ENCODE peak calls at places on chromosomes 11 and 22, in nine cellular contexts. J is transverse colon, H is SJSA1, Z is stomach, Y is sigmoid colon, S is ovary, D is mammary epithelial cell, V is astrocyte, I is MM.1S. N is an unnamed sample.

GRCh38 chr11:119470316-119471266 is 47.6 kb upstream of the THY1 start:
- DNase-seq in Z (no peak), S (no peak), H (peak), D (peak), Y (no peak), V (peak), J (no peak), I (no peak), N (no peak)

GRCh38 chr11:955154-956049 is 29.7 kb downstream of the AP2A2 start:
- DNase-seq in J (peak), I (no peak), Y (no peak), H (no peak), S (no peak), V (no peak), D (no peak), Z (no peak), N (no peak)

GRCh38 chr11:57515332-57516060 is at the start of gene SLC43A1:
- DNase-seq in Z (peak), S (peak), D (no peak), H (peak), J (peak), I (peak), V (peak), Y (peak), N (no peak)

GRCh38 chr22:26756675-26757293 is 99.4 kb downstream of the MIAT start:
- DNase-seq in H (peak), Z (peak), Y (peak), D (peak), I (peak), J (peak), V (peak), S (peak), N (no peak)

GRCh38 chr11:123507043-123507442 is 77.0 kb downstream of the GRAMD1B start:
- DNase-seq in D (no peak), Y (no peak), I (no peak), J (no peak), H (no peak), Z (no peak), S (no peak), V (peak), N (no peak)

GRCh38 chr22:24106385-24107381 is 74.6 kb upstream of the SUSD2 start:
- DNase-seq in S (no peak), I (peak), J (peak), V (no peak), Y (no peak), Z (no peak), D (no peak), H (no peak), N (no peak)

GRCh38 chr11:10149553-10149952 is 144.5 kb downstream of the SBF2 start:
- DNase-seq in D (no peak), V (no peak), I (no peak), S (no peak), J (no peak), Z (no peak), H (no peak), Y (no peak), N (no peak)

GRCh38 chr22:47837703-47838102 is 1075.3 kb downstream of the TBC1D22A start:
- DNase-seq in I (peak), H (peak), Z (no peak), D (peak), V (no peak), S (no peak), Y (no peak), J (no peak), N (peak)

GRCh38 chr11:44852159-44852707 is 98.5 kb downstream of the TP53I11 start:
- DNase-seq in V (no peak), Z (no peak), D (no peak), Y (no peak), H (no peak), S (no peak), J (no peak), I (no peak), N (no peak)

GRCh38 chr11:131064373-131064991 is 148.2 kb upstream of the SNX19 start:
- DNase-seq in V (peak), D (peak), S (peak), Y (no peak), I (peak), H (peak), Z (peak), J (peak), N (no peak)

GRCh38 chr11:280762-281485 is 2.7 kb downstream of the NLRP6 start:
- DNase-seq in I (no peak), S (peak), J (no peak), H (no peak), V (no peak), Y (peak), Z (no peak), D (peak), N (peak)

GRCh38 chr11:69620663-69621290 is 20.2 kb upstream of the CCND1 start:
- DNase-seq in Z (no peak), Y (no peak), D (no peak), I (no peak), J (no peak), V (no peak), H (no peak), S (no peak), N (no peak)

GRCh38 chr11:92605667-92606066 is 363.8 kb upstream of the MTNR1B start:
- DNase-seq in Y (no peak), S (no peak), J (no peak), V (no peak), H (no peak), Z (no peak), I (no peak), D (no peak), N (no peak)

GRCh38 chr11:2588809-2589537 is 110.8 kb downstream of the KCNQ1OT1 start:
- DNase-seq in V (no peak), Y (no peak), D (no peak), I (no peak), H (no peak), Z (no peak), J (peak), S (peak), N (no peak)

GRCh38 chr11:75481602-75482309 is 44.0 kb downstream of the GDPD5 start:
- DNase-seq in D (no peak), Z (no peak), I (no peak), V (no peak), J (no peak), H (no peak), Y (no peak), S (no peak), N (no peak)

GRCh38 chr22:26479792-26480610 is 3.6 kb downstream of the HPS4 start:
- DNase-seq in J (no peak), I (no peak), D (no peak), S (no peak), H (no peak), Y (no peak), V (no peak), Z (no peak), N (no peak)

GRCh38 chr22:20867179-20868099 is 8.6 kb downstream of the SNAP29 start:
- DNase-seq in S (peak), H (no peak), Y (peak), Z (peak), V (no peak), J (peak), D (no peak), I (peak), N (no peak)

DNA sequence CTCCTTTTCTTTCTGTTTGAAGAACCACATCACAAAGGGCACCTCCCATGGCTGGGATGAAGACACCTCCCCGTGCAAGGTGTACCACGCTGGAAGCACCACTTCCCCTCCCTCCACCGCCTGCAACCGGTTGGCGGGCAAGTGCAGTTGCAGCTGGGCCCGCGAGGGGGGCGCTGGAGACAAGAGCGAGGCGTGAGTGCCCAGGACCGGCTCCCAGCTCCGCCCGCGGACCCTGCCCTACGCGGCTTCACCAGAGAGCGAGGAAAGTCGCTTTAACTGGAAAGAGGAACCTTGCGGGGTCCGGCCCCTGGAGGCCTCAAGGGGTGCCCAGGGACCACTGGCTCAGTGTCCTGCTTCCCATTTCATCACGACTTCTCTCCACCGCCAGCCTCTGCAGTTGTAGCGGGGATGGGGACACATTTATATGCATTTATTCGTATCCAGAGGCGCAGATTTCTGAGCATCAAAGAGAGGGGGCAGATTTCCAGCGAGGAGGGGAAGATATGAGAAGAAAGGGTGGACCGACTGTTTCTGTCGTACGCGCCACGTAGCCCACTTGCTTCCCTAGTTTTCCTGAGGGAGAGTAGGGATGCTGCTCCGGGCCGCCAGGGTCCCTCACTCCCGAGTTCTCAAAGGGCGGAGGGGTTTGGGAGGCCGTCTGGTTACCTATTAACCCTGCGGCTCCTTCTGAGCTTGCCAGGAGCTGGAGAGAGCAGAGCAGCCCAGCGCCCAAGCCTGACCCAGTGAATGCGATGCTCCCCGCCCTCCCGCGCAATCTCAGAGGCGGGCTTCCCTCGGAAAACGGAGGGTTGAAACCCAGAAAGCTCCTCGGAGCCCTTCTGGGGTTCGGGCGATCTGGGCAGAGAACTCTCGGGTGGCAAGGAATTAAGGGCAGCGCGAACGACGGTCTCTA is 3.5 kb downstream of the ESAM start:
- DNase-seq in J (peak), D (peak), I (peak), Z (peak), H (peak), S (peak), Y (peak), V (peak), N (no peak)
- H3K4me3 ChIP-seq in J (peak), D (no peak), I (peak), Z (peak), H (no peak), S (peak), Y (no peak), V (peak), N (peak)

DNA sequence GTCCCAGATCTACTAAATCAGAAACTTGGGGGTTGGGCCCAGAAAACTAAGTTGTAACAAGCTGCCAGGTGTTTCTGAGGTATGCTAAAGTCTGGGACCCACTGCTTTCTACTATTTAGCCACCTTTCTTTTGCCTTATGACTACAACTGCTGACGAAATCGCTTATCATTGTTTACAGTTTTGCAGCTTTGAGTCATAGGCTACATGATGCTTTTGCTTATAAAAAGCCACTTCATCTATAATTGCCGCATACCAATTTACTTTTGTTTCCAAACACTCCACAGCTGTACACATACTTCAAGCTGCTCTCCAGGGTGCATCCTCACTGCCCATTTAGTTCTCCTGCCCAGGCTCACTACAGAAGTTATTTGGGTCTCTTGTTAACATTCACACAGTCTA is 144.7 kb downstream of the ENTHD1 start:
- DNase-seq in I (no peak), D (no peak), S (no peak), J (no peak), Z (no peak), Y (no peak), H (peak), V (peak), N (no peak)
- H3K27ac ChIP-seq in I (no peak), D (no peak), S (no peak), J (no peak), Z (no peak), Y (no peak), H (no peak), V (no peak), N (no peak)

GRCh38 chr11:20155683-20156279 is 4.5 kb downstream of the DBX1 start:
- DNase-seq in V (no peak), J (no peak), H (no peak), S (no peak), Z (no peak), Y (no peak), D (no peak), I (no peak), N (no peak)
- H3K4me3 ChIP-seq in V (no peak), J (no peak), H (no peak), S (no peak), Z (peak), Y (no peak), D (no peak), I (no peak), N (peak)

DNA sequence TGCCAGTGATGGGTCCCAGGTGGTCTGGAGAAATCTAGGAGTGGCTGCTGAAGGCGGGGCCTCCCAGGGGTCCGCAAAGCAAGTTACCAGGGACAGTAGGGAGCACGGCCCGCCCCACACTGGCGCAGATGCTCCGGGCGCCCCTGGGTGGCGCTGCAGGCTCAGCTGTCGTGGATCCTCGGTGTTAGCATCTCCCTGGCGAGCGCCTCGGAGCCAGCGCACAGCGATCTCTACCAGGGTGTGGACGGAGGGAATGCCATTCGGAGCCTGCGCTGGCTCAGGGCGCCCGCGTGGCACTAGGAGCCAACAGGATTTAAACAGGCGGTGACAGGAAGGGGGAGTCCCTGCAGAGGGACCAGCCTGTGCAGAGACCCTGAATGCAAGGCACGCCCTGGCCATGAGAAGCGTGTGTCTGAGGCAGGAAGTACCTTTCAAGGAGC is 20.2 kb downstream of the FADS3 start:
- DNase-seq in J (peak), I (peak), H (peak), Y (peak), Z (peak), V (peak), S (peak), D (peak), N (peak)
- H3K27ac ChIP-seq in J (no peak), I (no peak), H (no peak), Y (peak), Z (no peak), V (no peak), S (peak), D (no peak), N (peak)

GRCh38 chr22:42770448-42770726 is 49.7 kb upstream of the A4GALT start:
- DNase-seq in I (no peak), H (no peak), D (no peak), J (no peak), S (no peak), Y (no peak), V (no peak), Z (no peak), N (no peak)
- H3K4me3 ChIP-seq in I (no peak), H (no peak), D (no peak), J (no peak), S (peak), Y (no peak), V (no peak), Z (peak), N (peak)

DNA sequence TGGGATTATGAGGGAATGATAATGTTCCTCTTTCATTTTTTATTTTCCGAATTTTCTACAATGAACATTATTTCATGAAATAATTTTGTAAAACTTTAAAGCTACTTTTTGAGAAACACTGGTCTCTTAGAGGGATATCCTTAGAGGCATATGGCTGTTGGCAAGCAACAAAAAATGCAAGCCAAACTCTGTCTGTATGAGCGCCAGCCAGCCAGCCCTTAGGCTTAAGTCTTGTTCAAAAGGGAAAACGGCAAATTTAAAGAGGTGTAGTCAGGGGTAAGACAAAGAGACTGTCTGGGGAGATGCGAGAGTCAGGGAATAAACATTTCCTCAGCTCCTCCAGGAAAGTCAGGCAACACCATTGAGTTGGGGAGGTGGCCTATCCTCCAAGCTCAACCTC is 22.5 kb downstream of the ASCC2 start:
- DNase-seq in H (no peak), Y (no peak), S (no peak), J (no peak), V (no peak), D (no peak), I (no peak), Z (no peak), N (no peak)
- H3K27ac ChIP-seq in H (no peak), Y (no peak), S (no peak), J (no peak), V (no peak), D (no peak), I (no peak), Z (peak), N (no peak)

GRCh38 chr22:50057868-50058311 is at the start of gene TTLL8:
- DNase-seq in S (no peak), V (no peak), J (no peak), Z (no peak), H (no peak), I (no peak), Y (no peak), D (no peak), N (no peak)
- H3K4me3 ChIP-seq in S (no peak), V (no peak), J (no peak), Z (peak), H (no peak), I (peak), Y (no peak), D (no peak), N (peak)